ENCODE peak calls at places on chromosomes 7 and 10, in ten cellular contexts. One of them, this sample, is unnamed.

GRCh38 chr7:22729180-22729579 is 2.2 kb downstream of the IL6 start:
- DNase-seq in astrocyte of the spinal cord: no peak
- DNase-seq in fibroblast of lung: peak
- DNase-seq in endothelial cell: no peak
- DNase-seq in dorsolateral prefrontal cortex: no peak
- DNase-seq in lower lobe of right lung: no peak
- DNase-seq in psoas muscle: no peak
- DNase-seq in A549: no peak
- DNase-seq in BE2C: no peak
- DNase-seq in lung: no peak
- DNase-seq in this sample: no peak

GRCh38 chr7:27611043-27611442 is 51.6 kb downstream of the HIBADH start:
- DNase-seq in astrocyte of the spinal cord: no peak
- DNase-seq in fibroblast of lung: peak
- DNase-seq in endothelial cell: no peak
- DNase-seq in dorsolateral prefrontal cortex: no peak
- DNase-seq in lower lobe of right lung: no peak
- DNase-seq in psoas muscle: no peak
- DNase-seq in A549: no peak
- DNase-seq in BE2C: peak
- DNase-seq in lung: peak
- DNase-seq in this sample: no peak

GRCh38 chr10:77263700-77264099 is 373.9 kb downstream of the KCNMA1 start:
- DNase-seq in astrocyte of the spinal cord: no peak
- DNase-seq in fibroblast of lung: no peak
- DNase-seq in endothelial cell: no peak
- DNase-seq in dorsolateral prefrontal cortex: no peak
- DNase-seq in lower lobe of right lung: no peak
- DNase-seq in psoas muscle: no peak
- DNase-seq in A549: no peak
- DNase-seq in BE2C: no peak
- DNase-seq in lung: no peak
- DNase-seq in this sample: no peak

GRCh38 chr7:99831595-99831994 is 3.8 kb downstream of the CYP3A43 start:
- DNase-seq in astrocyte of the spinal cord: no peak
- DNase-seq in fibroblast of lung: no peak
- DNase-seq in endothelial cell: no peak
- DNase-seq in dorsolateral prefrontal cortex: no peak
- DNase-seq in lower lobe of right lung: no peak
- DNase-seq in psoas muscle: no peak
- DNase-seq in A549: no peak
- DNase-seq in BE2C: no peak
- DNase-seq in lung: no peak
- DNase-seq in this sample: no peak

GRCh38 chr10:5890519-5890878 is 456 bp downstream of the FBH1 start:
- DNase-seq in astrocyte of the spinal cord: no peak
- DNase-seq in fibroblast of lung: peak
- DNase-seq in endothelial cell: peak
- DNase-seq in dorsolateral prefrontal cortex: no peak
- DNase-seq in lower lobe of right lung: no peak
- DNase-seq in psoas muscle: no peak
- DNase-seq in A549: peak
- DNase-seq in BE2C: peak
- DNase-seq in lung: peak
- DNase-seq in this sample: no peak

GRCh38 chr10:104080762-104081161 is 4.9 kb downstream of the COL17A1 start:
- DNase-seq in astrocyte of the spinal cord: no peak
- DNase-seq in fibroblast of lung: peak
- DNase-seq in endothelial cell: no peak
- DNase-seq in dorsolateral prefrontal cortex: no peak
- DNase-seq in lower lobe of right lung: no peak
- DNase-seq in psoas muscle: no peak
- DNase-seq in A549: peak
- DNase-seq in BE2C: no peak
- DNase-seq in lung: no peak
- DNase-seq in this sample: no peak

GRCh38 chr10:18303851-18304800 is 163.9 kb downstream of the CACNB2 start:
- DNase-seq in astrocyte of the spinal cord: no peak
- DNase-seq in fibroblast of lung: no peak
- DNase-seq in endothelial cell: no peak
- DNase-seq in dorsolateral prefrontal cortex: peak
- DNase-seq in lower lobe of right lung: no peak
- DNase-seq in psoas muscle: no peak
- DNase-seq in A549: no peak
- DNase-seq in BE2C: no peak
- DNase-seq in lung: no peak
- DNase-seq in this sample: no peak

GRCh38 chr7:28754027-28754426 is 204.1 kb downstream of the TRIL start:
- DNase-seq in astrocyte of the spinal cord: peak
- DNase-seq in fibroblast of lung: peak
- DNase-seq in endothelial cell: no peak
- DNase-seq in dorsolateral prefrontal cortex: peak
- DNase-seq in lower lobe of right lung: no peak
- DNase-seq in psoas muscle: no peak
- DNase-seq in A549: peak
- DNase-seq in BE2C: no peak
- DNase-seq in lung: no peak
- DNase-seq in this sample: no peak

GRCh38 chr10:82266438-82266837 is 391.4 kb downstream of the NRG3 start:
- DNase-seq in astrocyte of the spinal cord: peak
- DNase-seq in fibroblast of lung: peak
- DNase-seq in endothelial cell: no peak
- DNase-seq in dorsolateral prefrontal cortex: no peak
- DNase-seq in lower lobe of right lung: no peak
- DNase-seq in psoas muscle: no peak
- DNase-seq in A549: no peak
- DNase-seq in BE2C: no peak
- DNase-seq in lung: no peak
- DNase-seq in this sample: no peak

GRCh38 chr7:106737202-106737562 is 76.2 kb upstream of the CCDC71L start:
- DNase-seq in astrocyte of the spinal cord: peak
- DNase-seq in fibroblast of lung: peak
- DNase-seq in endothelial cell: no peak
- DNase-seq in dorsolateral prefrontal cortex: no peak
- DNase-seq in lower lobe of right lung: no peak
- DNase-seq in psoas muscle: no peak
- DNase-seq in A549: no peak
- DNase-seq in BE2C: no peak
- DNase-seq in lung: no peak
- DNase-seq in this sample: no peak
- TF ChIP-seq CTCF in astrocyte of the spinal cord: peak
- TF ChIP-seq CTCF in fibroblast of lung: peak
- TF ChIP-seq CTCF in endothelial cell: no peak
- TF ChIP-seq CTCF in dorsolateral prefrontal cortex: no peak
- TF ChIP-seq CTCF in lower lobe of right lung: no peak
- TF ChIP-seq CTCF in psoas muscle: no peak
- TF ChIP-seq CTCF in A549: peak
- TF ChIP-seq CTCF in BE2C: peak
- TF ChIP-seq CTCF in lung: no peak
- TF ChIP-seq CTCF in this sample: peak

GRCh38 chr7:64614812-64615211 is 51.1 kb upstream of the ZNF107 start:
- DNase-seq in astrocyte of the spinal cord: no peak
- DNase-seq in fibroblast of lung: no peak
- DNase-seq in endothelial cell: no peak
- DNase-seq in dorsolateral prefrontal cortex: no peak
- DNase-seq in lower lobe of right lung: no peak
- DNase-seq in psoas muscle: no peak
- DNase-seq in A549: no peak
- DNase-seq in BE2C: no peak
- DNase-seq in lung: no peak
- DNase-seq in this sample: no peak

GRCh38 chr7:64613653-64614052 is 50.8 kb upstream of the ZNF680 start:
- DNase-seq in astrocyte of the spinal cord: no peak
- DNase-seq in fibroblast of lung: no peak
- DNase-seq in endothelial cell: no peak
- DNase-seq in dorsolateral prefrontal cortex: no peak
- DNase-seq in lower lobe of right lung: no peak
- DNase-seq in psoas muscle: no peak
- DNase-seq in A549: no peak
- DNase-seq in BE2C: no peak
- DNase-seq in lung: no peak
- DNase-seq in this sample: no peak

GRCh38 chr7:64611717-64612116 is 48.8 kb upstream of the ZNF680 start:
- DNase-seq in astrocyte of the spinal cord: no peak
- DNase-seq in fibroblast of lung: no peak
- DNase-seq in endothelial cell: no peak
- DNase-seq in dorsolateral prefrontal cortex: no peak
- DNase-seq in lower lobe of right lung: no peak
- DNase-seq in psoas muscle: no peak
- DNase-seq in A549: no peak
- DNase-seq in BE2C: no peak
- DNase-seq in lung: no peak
- DNase-seq in this sample: no peak

GRCh38 chr7:64610997-64611396 is 48.1 kb upstream of the ZNF680 start:
- DNase-seq in astrocyte of the spinal cord: no peak
- DNase-seq in fibroblast of lung: no peak
- DNase-seq in endothelial cell: no peak
- DNase-seq in dorsolateral prefrontal cortex: no peak
- DNase-seq in lower lobe of right lung: no peak
- DNase-seq in psoas muscle: no peak
- DNase-seq in A549: no peak
- DNase-seq in BE2C: no peak
- DNase-seq in lung: no peak
- DNase-seq in this sample: no peak

DNA sequence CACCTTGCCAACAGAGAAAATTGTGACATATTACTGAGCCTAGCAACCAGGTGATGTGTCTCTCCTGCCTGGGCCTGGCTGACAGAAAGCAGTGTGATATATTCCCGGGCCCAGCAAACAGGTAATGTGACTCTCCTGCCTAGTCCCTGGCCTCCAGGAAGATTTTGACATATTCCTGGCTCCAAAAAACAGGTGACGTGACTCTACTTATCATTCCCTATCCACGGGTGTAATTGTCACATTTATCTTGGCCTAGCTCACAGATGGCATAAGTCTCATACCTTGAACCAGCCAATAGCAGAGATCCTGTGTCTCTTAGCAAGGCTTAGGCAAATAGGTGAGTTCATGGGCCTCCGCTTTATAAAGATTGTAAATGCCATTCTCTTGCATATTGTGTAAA is 49.6 kb upstream of the ZNF680 start:
- DNase-seq in astrocyte of the spinal cord: no peak
- DNase-seq in fibroblast of lung: no peak
- DNase-seq in endothelial cell: no peak
- DNase-seq in dorsolateral prefrontal cortex: no peak
- DNase-seq in lower lobe of right lung: no peak
- DNase-seq in psoas muscle: no peak
- DNase-seq in A549: no peak
- DNase-seq in BE2C: no peak
- DNase-seq in lung: no peak
- DNase-seq in this sample: no peak
- TF ChIP-seq CTCF in astrocyte of the spinal cord: no peak
- TF ChIP-seq CTCF in fibroblast of lung: no peak
- TF ChIP-seq CTCF in endothelial cell: no peak
- TF ChIP-seq CTCF in dorsolateral prefrontal cortex: no peak
- TF ChIP-seq CTCF in lower lobe of right lung: no peak
- TF ChIP-seq CTCF in psoas muscle: no peak
- TF ChIP-seq CTCF in A549: no peak
- TF ChIP-seq CTCF in BE2C: no peak
- TF ChIP-seq CTCF in lung: no peak
- TF ChIP-seq CTCF in this sample: no peak

GRCh38 chr10:30058111-30058510 is 1.3 kb downstream of the JCAD start:
- DNase-seq in astrocyte of the spinal cord: no peak
- DNase-seq in fibroblast of lung: no peak
- DNase-seq in endothelial cell: no peak
- DNase-seq in dorsolateral prefrontal cortex: no peak
- DNase-seq in lower lobe of right lung: no peak
- DNase-seq in psoas muscle: no peak
- DNase-seq in A549: no peak
- DNase-seq in BE2C: no peak
- DNase-seq in lung: no peak
- DNase-seq in this sample: no peak
- TF ChIP-seq CTCF in astrocyte of the spinal cord: no peak
- TF ChIP-seq CTCF in fibroblast of lung: no peak
- TF ChIP-seq CTCF in endothelial cell: no peak
- TF ChIP-seq CTCF in dorsolateral prefrontal cortex: no peak
- TF ChIP-seq CTCF in lower lobe of right lung: no peak
- TF ChIP-seq CTCF in psoas muscle: no peak
- TF ChIP-seq CTCF in A549: no peak
- TF ChIP-seq CTCF in BE2C: no peak
- TF ChIP-seq CTCF in lung: no peak
- TF ChIP-seq CTCF in this sample: no peak

GRCh38 chr7:93862651-93863050 is 27.9 kb downstream of the TFPI2 start:
- DNase-seq in astrocyte of the spinal cord: no peak
- DNase-seq in fibroblast of lung: no peak
- DNase-seq in endothelial cell: no peak
- DNase-seq in dorsolateral prefrontal cortex: no peak
- DNase-seq in lower lobe of right lung: no peak
- DNase-seq in psoas muscle: no peak
- DNase-seq in A549: no peak
- DNase-seq in BE2C: no peak
- DNase-seq in lung: no peak
- DNase-seq in this sample: no peak

GRCh38 chr7:93860261-93860660 is 30.3 kb downstream of the TFPI2 start:
- DNase-seq in astrocyte of the spinal cord: no peak
- DNase-seq in fibroblast of lung: no peak
- DNase-seq in endothelial cell: no peak
- DNase-seq in dorsolateral prefrontal cortex: no peak
- DNase-seq in lower lobe of right lung: no peak
- DNase-seq in psoas muscle: no peak
- DNase-seq in A549: no peak
- DNase-seq in BE2C: no peak
- DNase-seq in lung: no peak
- DNase-seq in this sample: no peak

GRCh38 chr7:93856319-93856718 is 34.2 kb downstream of the TFPI2 start:
- DNase-seq in astrocyte of the spinal cord: no peak
- DNase-seq in fibroblast of lung: peak
- DNase-seq in endothelial cell: no peak
- DNase-seq in dorsolateral prefrontal cortex: no peak
- DNase-seq in lower lobe of right lung: no peak
- DNase-seq in psoas muscle: no peak
- DNase-seq in A549: no peak
- DNase-seq in BE2C: no peak
- DNase-seq in lung: no peak
- DNase-seq in this sample: no peak

GRCh38 chr7:93858857-93859256 is 31.7 kb downstream of the TFPI2 start:
- DNase-seq in astrocyte of the spinal cord: no peak
- DNase-seq in fibroblast of lung: no peak
- DNase-seq in endothelial cell: no peak
- DNase-seq in dorsolateral prefrontal cortex: no peak
- DNase-seq in lower lobe of right lung: no peak
- DNase-seq in psoas muscle: no peak
- DNase-seq in A549: no peak
- DNase-seq in BE2C: no peak
- DNase-seq in lung: no peak
- DNase-seq in this sample: no peak

DNA sequence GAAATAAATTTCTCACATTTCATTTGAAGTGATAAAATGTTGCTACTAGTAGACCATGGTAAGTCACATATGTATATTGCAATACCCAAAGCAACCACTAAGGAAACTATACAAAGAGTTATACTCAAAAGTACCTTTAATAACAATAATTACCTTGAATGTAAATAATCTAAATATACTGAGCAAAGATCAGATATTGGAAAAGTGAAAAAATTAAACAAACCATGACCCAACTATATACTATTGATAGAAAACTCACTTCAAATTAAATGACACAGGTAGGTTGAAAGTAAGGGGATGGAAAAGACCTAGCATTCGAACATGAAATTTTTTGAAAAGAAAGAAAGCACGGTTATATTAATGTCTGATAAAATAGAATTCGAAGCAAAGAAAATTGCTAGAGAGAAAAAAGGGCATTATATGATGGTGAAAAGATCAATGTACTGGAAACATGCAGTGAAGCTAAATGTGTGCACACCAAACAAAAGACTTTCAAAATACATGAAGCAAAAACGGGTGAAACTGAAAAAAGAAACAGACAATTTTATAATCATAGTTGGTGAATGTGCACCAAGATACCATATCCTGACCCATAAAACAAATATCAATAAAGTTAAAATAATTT is 29.1 kb downstream of the TFPI2 start:
- DNase-seq in astrocyte of the spinal cord: no peak
- DNase-seq in fibroblast of lung: no peak
- DNase-seq in endothelial cell: no peak
- DNase-seq in dorsolateral prefrontal cortex: no peak
- DNase-seq in lower lobe of right lung: no peak
- DNase-seq in psoas muscle: no peak
- DNase-seq in A549: no peak
- DNase-seq in BE2C: no peak
- DNase-seq in lung: no peak
- DNase-seq in this sample: no peak
- TF ChIP-seq CTCF in astrocyte of the spinal cord: peak
- TF ChIP-seq CTCF in fibroblast of lung: no peak
- TF ChIP-seq CTCF in endothelial cell: peak
- TF ChIP-seq CTCF in dorsolateral prefrontal cortex: no peak
- TF ChIP-seq CTCF in lower lobe of right lung: no peak
- TF ChIP-seq CTCF in psoas muscle: peak
- TF ChIP-seq CTCF in A549: peak
- TF ChIP-seq CTCF in BE2C: no peak
- TF ChIP-seq CTCF in lung: no peak
- TF ChIP-seq CTCF in this sample: peak

This sample was measured in progenitor cell of endocrine pancreas.